ENCODE peak calls at places on chromosomes 13 and 19, in four cellular contexts. I is AG08396; H is T1000; N is activated CD4-positive, alpha-beta T cell treated with anti-CD3 and anti-CD28 coated beads, Interleukin-2, amount 10 ng/mL, durations not matched to agents 24 days and 14 days. G is an unnamed sample.

GRCh38 chr13:42334329-42334706 is 62.4 kb downstream of the AKAP11 start:
- DNase-seq in I (no peak), H (no peak), N (no peak), G (no peak)

GRCh38 chr13:97107815-97108534 is 113.7 kb upstream of the OXGR1 start:
- DNase-seq in I (no peak), H (no peak), N (peak), G (no peak)

GRCh38 chr19:55112246-55112780 is 5.1 kb downstream of the PPP1R12C start:
- DNase-seq in I (no peak), H (no peak), N (no peak), G (no peak)

GRCh38 chr13:113044431-113045114 is 61.0 kb upstream of the F7 start:
- DNase-seq in I (peak), H (no peak), N (no peak), G (no peak)

GRCh38 chr13:97018029-97018819 is 23.9 kb upstream of the OXGR1 start:
- DNase-seq in I (peak), H (peak), N (peak), G (peak)

GRCh38 chr13:110698689-110699088 is 7.2 kb downstream of the CARS2 start:
- DNase-seq in I (no peak), H (no peak), N (no peak), G (no peak)

GRCh38 chr13:95480131-95480545 is 72.4 kb upstream of the CLDN10 start:
- DNase-seq in I (no peak), H (no peak), N (peak), G (no peak)

GRCh38 chr19:42207767-42208259 is 9.7 kb downstream of the DEDD2 start:
- DNase-seq in I (peak), H (peak), N (no peak), G (peak)

GRCh38 chr13:79197933-79198332 is 208.1 kb downstream of the RBM26 start:
- DNase-seq in I (no peak), H (no peak), N (no peak), G (no peak)

GRCh38 chr19:13417054-13417453 is 89.2 kb downstream of the CACNA1A start:
- DNase-seq in I (no peak), H (no peak), N (no peak), G (no peak)

GRCh38 chr13:44667950-44668349 is 91.8 kb upstream of the TSC22D1 start:
- DNase-seq in I (peak), H (no peak), N (no peak), G (no peak)

GRCh38 chr19:10096615-10096963 is 5.9 kb downstream of the ANGPTL6 start:
- DNase-seq in I (no peak), H (no peak), N (no peak), G (no peak)

GRCh38 chr19:13842294-13843103 is 34.4 kb upstream of the NANOS3 start:
- DNase-seq in I (peak), H (peak), N (peak), G (no peak)

GRCh38 chr13:101231751-101232428 is 184.4 kb downstream of the NALCN start:
- DNase-seq in I (no peak), H (no peak), N (no peak), G (no peak)

GRCh38 chr19:5037936-5038335 is 69.0 kb downstream of the KDM4B start:
- DNase-seq in I (no peak), H (no peak), N (no peak), G (no peak)

GRCh38 chr13:21595546-21595822 is 8.5 kb downstream of the MICU2 start:
- DNase-seq in I (no peak), H (no peak), N (no peak), G (no peak)

GRCh38 chr13:45490068-45490467 is 25.3 kb downstream of the COG3 start:
- DNase-seq in I (no peak), H (no peak), N (peak), G (no peak)

G was measured in Jurkat, Clone E6-1.